ENCODE peak calls at places on chromosome 6, in ten cellular contexts. S is stomach, D is A549, L is upper lobe of left lung, Y is sigmoid colon, O is HepG2, C is suprapubic skin, R is transverse colon, W is SK-N-SH, U is GM12878. G is an unnamed sample.

GRCh38 chr6:132136976-132137375 is 185.8 kb upstream of the CCN2 start:
- DNase-seq in R (no peak), C (no peak), W (no peak), Y (no peak), O (no peak), U (no peak), S (no peak), L (no peak), D (no peak), G (no peak)

GRCh38 chr6:166775180-166775922 is 148.3 kb upstream of the RPS6KA2 start:
- DNase-seq in L (no peak), O (peak), W (peak), R (peak), S (peak), Y (no peak), D (peak), U (no peak), C (no peak), G (peak)

GRCh38 chr6:11784341-11784740 is 5.7 kb upstream of the ADTRP start:
- DNase-seq in R (no peak), W (no peak), D (no peak), Y (no peak), S (no peak), O (no peak), L (no peak), U (no peak), C (no peak), G (no peak)

GRCh38 chr6:51182884-51183283 is 364.2 kb downstream of the TFAP2B start:
- DNase-seq in L (no peak), R (no peak), Y (no peak), U (no peak), O (no peak), C (no peak), W (no peak), S (no peak), D (no peak), G (no peak)

GRCh38 chr6:123462141-123462540 is 174.6 kb downstream of the TRDN start:
- DNase-seq in Y (no peak), W (no peak), C (no peak), D (no peak), U (no peak), R (no peak), S (no peak), L (no peak), O (no peak), G (no peak)

GRCh38 chr6:42195415-42195814 is 659 bp upstream of the GUCA1B start:
- DNase-seq in U (no peak), S (no peak), R (no peak), C (no peak), W (no peak), L (no peak), D (no peak), O (no peak), Y (no peak), G (no peak)

GRCh38 chr6:40733290-40733689 is 146.1 kb upstream of the LRFN2 start:
- DNase-seq in D (no peak), L (no peak), S (no peak), C (no peak), W (no peak), R (no peak), U (no peak), O (no peak), Y (no peak), G (no peak)

GRCh38 chr6:12719017-12719416 is 2.5 kb downstream of the PHACTR1 start:
- DNase-seq in Y (no peak), S (no peak), W (no peak), R (no peak), U (no peak), D (no peak), O (no peak), L (no peak), C (no peak), G (no peak)

GRCh38 chr6:25138024-25138696 is 141.0 kb upstream of the CARMIL1 start:
- DNase-seq in R (peak), S (peak), D (peak), C (no peak), Y (peak), W (peak), L (no peak), U (peak), O (no peak), G (peak)

GRCh38 chr6:24775520-24776058 is 852 bp downstream of the GMNN start:
- DNase-seq in Y (no peak), C (no peak), D (no peak), O (peak), R (no peak), S (no peak), W (no peak), U (no peak), L (no peak), G (no peak)

GRCh38 chr6:225121-225721 is 67.1 kb upstream of the DUSP22 start:
- DNase-seq in W (no peak), O (no peak), Y (no peak), L (no peak), R (no peak), U (peak), S (no peak), D (no peak), C (no peak), G (no peak)

GRCh38 chr6:165448210-165448609 is 138.8 kb upstream of the C6orf118 start:
- DNase-seq in U (no peak), C (no peak), O (no peak), R (no peak), D (peak), W (no peak), S (no peak), Y (no peak), L (no peak), G (no peak)

GRCh38 chr6:356828-357251 is 34.7 kb upstream of the IRF4 start:
- DNase-seq in S (no peak), U (no peak), W (no peak), D (no peak), O (no peak), L (peak), Y (peak), C (no peak), R (no peak), G (no peak)

GRCh38 chr6:149114167-149114566 is 203.3 kb upstream of the TAB2 start:
- DNase-seq in U (no peak), W (no peak), Y (peak), L (no peak), O (no peak), S (no peak), C (no peak), D (no peak), R (no peak), G (no peak)

GRCh38 chr6:10425973-10426780 is 11.3 kb upstream of the TFAP2A start:
- DNase-seq in O (peak), Y (no peak), D (no peak), R (peak), S (peak), C (peak), U (no peak), W (peak), L (peak), G (no peak)

GRCh38 chr6:16001158-16001557 is 127.7 kb upstream of the MYLIP start:
- DNase-seq in R (no peak), S (no peak), C (no peak), Y (no peak), U (no peak), O (no peak), W (no peak), L (no peak), D (no peak), G (no peak)

GRCh38 chr6:33812669-33813068 is 8.9 kb upstream of the MLN start:
- DNase-seq in D (peak), C (no peak), U (no peak), R (no peak), O (peak), L (peak), Y (no peak), S (peak), W (peak), G (no peak)

GRCh38 chr6:140382351-140382750 is 1007.9 kb upstream of the CITED2 start:
- DNase-seq in Y (no peak), U (no peak), L (no peak), D (no peak), C (no peak), R (no peak), W (no peak), S (no peak), O (no peak), G (no peak)

GRCh38 chr6:41470341-41471063 is 75.7 kb upstream of the FOXP4 start:
- DNase-seq in Y (peak), U (no peak), W (no peak), D (no peak), R (no peak), C (peak), L (peak), S (peak), O (no peak), G (peak)

GRCh38 chr6:14876778-14877613 is 368.9 kb upstream of the JARID2 start:
- DNase-seq in U (peak), S (no peak), Y (no peak), O (no peak), D (no peak), L (no peak), C (no peak), R (no peak), W (no peak), G (no peak)

GRCh38 chr6:42359021-42359420 is 92.7 kb downstream of the TRERF1 start:
- DNase-seq in L (no peak), U (no peak), D (peak), O (no peak), C (no peak), W (no peak), R (no peak), S (no peak), Y (peak), G (no peak)

GRCh38 chr6:21678990-21679389 is 85.4 kb downstream of the SOX4 start:
- DNase-seq in D (peak), U (no peak), R (no peak), L (no peak), W (no peak), S (no peak), C (no peak), Y (no peak), O (peak), G (no peak)

GRCh38 chr6:7561153-7561964 is 19.9 kb downstream of the DSP start:
- DNase-seq in W (no peak), D (no peak), C (no peak), U (no peak), Y (no peak), R (peak), S (peak), O (peak), L (no peak), G (no peak)
- TF ChIP-seq EP300 in W (no peak), D (no peak), C (no peak), U (no peak), Y (no peak), R (peak), S (no peak), O (peak), L (no peak), G (no peak)

GRCh38 chr6:75196051-75196743 is 9.7 kb downstream of the COL12A1 start:
- DNase-seq in L (no peak), Y (no peak), U (no peak), D (no peak), S (no peak), W (no peak), O (no peak), R (no peak), C (no peak), G (no peak)
- TF ChIP-seq EP300 in L (no peak), Y (no peak), U (no peak), D (no peak), S (no peak), W (no peak), O (no peak), R (no peak), C (no peak), G (no peak)

GRCh38 chr6:1940381-1940780 is 305.0 kb downstream of the GMDS start:
- DNase-seq in Y (no peak), O (no peak), L (no peak), U (peak), C (no peak), S (no peak), W (no peak), D (no peak), R (no peak), G (no peak)
- TF ChIP-seq EP300 in Y (no peak), O (no peak), L (no peak), U (no peak), C (no peak), S (no peak), W (no peak), D (no peak), R (no peak), G (no peak)

GRCh38 chr6:52890018-52890417 is 19.5 kb downstream of the GSTA3 start:
- DNase-seq in S (no peak), L (no peak), R (no peak), D (no peak), U (no peak), Y (no peak), C (no peak), O (no peak), W (no peak), G (no peak)

GRCh38 chr6:52893803-52894202 is 15.7 kb downstream of the GSTA3 start:
- DNase-seq in R (no peak), S (no peak), O (no peak), D (no peak), U (no peak), L (no peak), Y (no peak), W (no peak), C (no peak), G (no peak)

GRCh38 chr6:52881996-52882841 is 27.3 kb downstream of the GSTA3 start:
- DNase-seq in S (peak), O (peak), L (no peak), U (peak), C (peak), D (peak), W (peak), R (peak), Y (peak), G (peak)

GRCh38 chr6:52893221-52893620 is 16.3 kb downstream of the GSTA3 start:
- DNase-seq in S (no peak), U (no peak), W (no peak), Y (no peak), D (no peak), R (no peak), C (no peak), L (no peak), O (no peak), G (no peak)

DNA sequence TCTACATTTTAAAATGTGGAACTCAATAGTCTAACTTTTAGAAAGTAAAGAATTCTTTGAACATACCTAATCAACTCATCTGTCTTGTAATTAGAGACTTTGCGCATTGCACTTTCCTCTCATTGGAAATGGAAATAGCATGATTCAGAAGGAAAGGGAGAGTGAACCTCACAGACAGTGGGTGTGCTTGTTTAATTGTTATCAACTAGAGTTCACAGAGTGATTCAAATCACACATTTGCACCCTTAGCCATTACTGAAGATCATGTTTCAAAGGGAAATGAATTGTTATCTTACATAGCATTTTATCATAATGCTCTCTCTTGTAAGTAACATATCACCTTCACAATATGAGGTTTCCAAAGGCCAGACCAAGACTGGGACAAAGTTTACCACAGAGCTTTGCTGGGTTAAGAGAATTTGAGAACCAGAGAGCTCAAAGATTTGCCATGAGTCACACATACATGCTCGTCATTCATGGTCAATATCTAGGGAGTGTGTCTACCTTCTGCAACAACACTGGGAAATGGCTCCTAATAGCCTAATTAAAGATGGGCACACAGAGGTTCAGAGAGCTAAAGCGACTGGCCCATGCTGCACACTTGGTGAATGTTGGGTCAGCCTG is 21.5 kb downstream of the GSTA3 start:
- DNase-seq in D (no peak), R (no peak), Y (no peak), W (no peak), C (no peak), U (no peak), O (no peak), S (no peak), L (no peak), G (no peak)
- TF ChIP-seq EP300 in D (no peak), R (no peak), Y (no peak), W (no peak), C (no peak), U (no peak), O (no peak), S (no peak), L (no peak), G (no peak)